ENCODE peak calls at places on chromosome X, in eight cellular contexts. One of them, this sample, is unnamed.

GRCh38 chrX:106959897-106960296 is 39.7 kb downstream of the CLDN2 start:
- DNase-seq in endodermal cell: peak
- DNase-seq in AG04450: no peak
- DNase-seq in endothelial cell: no peak
- DNase-seq in A549: peak
- DNase-seq in AG10803: peak
- DNase-seq in HFF-Myc: no peak
- DNase-seq in neural progenitor cell: peak
- DNase-seq in this sample: no peak

GRCh38 chrX:33014086-33014485 is 197.3 kb downstream of the DMD start:
- DNase-seq in endodermal cell: no peak
- DNase-seq in AG04450: no peak
- DNase-seq in endothelial cell: no peak
- DNase-seq in A549: no peak
- DNase-seq in AG10803: no peak
- DNase-seq in HFF-Myc: no peak
- DNase-seq in neural progenitor cell: no peak
- DNase-seq in this sample: no peak

GRCh38 chrX:16212436-16212835 is 45.2 kb downstream of the MAGEB17 start:
- DNase-seq in endodermal cell: peak
- DNase-seq in AG04450: no peak
- DNase-seq in endothelial cell: peak
- DNase-seq in A549: peak
- DNase-seq in AG10803: no peak
- DNase-seq in HFF-Myc: no peak
- DNase-seq in neural progenitor cell: peak
- DNase-seq in this sample: no peak

GRCh38 chrX:109774706-109775105 is 41.6 kb upstream of the ACSL4 start:
- DNase-seq in endodermal cell: no peak
- DNase-seq in AG04450: peak
- DNase-seq in endothelial cell: no peak
- DNase-seq in A549: peak
- DNase-seq in AG10803: peak
- DNase-seq in HFF-Myc: peak
- DNase-seq in neural progenitor cell: no peak
- DNase-seq in this sample: no peak

GRCh38 chrX:119226431-119226830 is 9.7 kb upstream of the PGRMC1 start:
- DNase-seq in endodermal cell: no peak
- DNase-seq in AG04450: no peak
- DNase-seq in endothelial cell: no peak
- DNase-seq in A549: no peak
- DNase-seq in AG10803: no peak
- DNase-seq in HFF-Myc: no peak
- DNase-seq in neural progenitor cell: no peak
- DNase-seq in this sample: no peak

GRCh38 chrX:74420194-74421035 is 878 bp upstream of the SLC16A2 start:
- DNase-seq in endodermal cell: peak
- DNase-seq in AG04450: peak
- DNase-seq in endothelial cell: peak
- DNase-seq in A549: peak
- DNase-seq in AG10803: peak
- DNase-seq in HFF-Myc: no peak
- DNase-seq in neural progenitor cell: peak
- DNase-seq in this sample: no peak

GRCh38 chrX:119692241-119693031 is 532 bp downstream of the SEPTIN6 start:
- DNase-seq in endodermal cell: peak
- DNase-seq in AG04450: no peak
- DNase-seq in endothelial cell: peak
- DNase-seq in A549: peak
- DNase-seq in AG10803: peak
- DNase-seq in HFF-Myc: no peak
- DNase-seq in neural progenitor cell: peak
- DNase-seq in this sample: no peak

GRCh38 chrX:153627675-153628111 is 19.3 kb upstream of the DUSP9 start:
- DNase-seq in endodermal cell: no peak
- DNase-seq in AG04450: no peak
- DNase-seq in endothelial cell: no peak
- DNase-seq in A549: no peak
- DNase-seq in AG10803: no peak
- DNase-seq in HFF-Myc: no peak
- DNase-seq in neural progenitor cell: no peak
- DNase-seq in this sample: peak

GRCh38 chrX:1242901-1243402 is 25.7 kb upstream of the CSF2RA start:
- DNase-seq in endodermal cell: peak
- DNase-seq in AG04450: no peak
- DNase-seq in endothelial cell: no peak
- DNase-seq in A549: peak
- DNase-seq in AG10803: no peak
- DNase-seq in HFF-Myc: no peak
- DNase-seq in neural progenitor cell: no peak
- DNase-seq in this sample: peak

GRCh38 chrX:145817299-145817665 is 347 bp upstream of the SLITRK2 start:
- DNase-seq in endodermal cell: peak
- DNase-seq in AG04450: no peak
- DNase-seq in endothelial cell: no peak
- DNase-seq in A549: no peak
- DNase-seq in AG10803: no peak
- DNase-seq in HFF-Myc: no peak
- DNase-seq in neural progenitor cell: peak
- DNase-seq in this sample: peak

GRCh38 chrX:24149346-24150050 is at the start of gene ZFX:
- DNase-seq in endodermal cell: peak
- DNase-seq in AG04450: no peak
- DNase-seq in endothelial cell: peak
- DNase-seq in A549: peak
- DNase-seq in AG10803: peak
- DNase-seq in HFF-Myc: no peak
- DNase-seq in neural progenitor cell: peak
- DNase-seq in this sample: no peak

GRCh38 chrX:14673764-14674163 is 144.4 kb downstream of the GLRA2 start:
- DNase-seq in endodermal cell: no peak
- DNase-seq in AG04450: peak
- DNase-seq in endothelial cell: no peak
- DNase-seq in A549: peak
- DNase-seq in AG10803: peak
- DNase-seq in HFF-Myc: peak
- DNase-seq in neural progenitor cell: no peak
- DNase-seq in this sample: no peak

GRCh38 chrX:49242545-49243066 is 7.3 kb downstream of the CCDC22 start:
- DNase-seq in endodermal cell: no peak
- DNase-seq in AG04450: no peak
- DNase-seq in endothelial cell: no peak
- DNase-seq in A549: peak
- DNase-seq in AG10803: no peak
- DNase-seq in HFF-Myc: no peak
- DNase-seq in neural progenitor cell: no peak
- DNase-seq in this sample: no peak

GRCh38 chrX:102930990-102931756 is 5.9 kb upstream of the RAB40AL start:
- DNase-seq in endodermal cell: no peak
- DNase-seq in AG04450: no peak
- DNase-seq in endothelial cell: no peak
- DNase-seq in A549: no peak
- DNase-seq in AG10803: no peak
- DNase-seq in HFF-Myc: no peak
- DNase-seq in neural progenitor cell: no peak
- DNase-seq in this sample: no peak

GRCh38 chrX:68945081-68945602 is 116.3 kb downstream of the EFNB1 start:
- DNase-seq in endodermal cell: no peak
- DNase-seq in AG04450: no peak
- DNase-seq in endothelial cell: no peak
- DNase-seq in A549: no peak
- DNase-seq in AG10803: no peak
- DNase-seq in HFF-Myc: no peak
- DNase-seq in neural progenitor cell: no peak
- DNase-seq in this sample: no peak

GRCh38 chrX:40085086-40085551 is 12.6 kb downstream of the BCOR start:
- DNase-seq in endodermal cell: peak
- DNase-seq in AG04450: peak
- DNase-seq in endothelial cell: no peak
- DNase-seq in A549: no peak
- DNase-seq in AG10803: peak
- DNase-seq in HFF-Myc: no peak
- DNase-seq in neural progenitor cell: no peak
- DNase-seq in this sample: peak

GRCh38 chrX:40082447-40083119 is 15.2 kb downstream of the BCOR start:
- DNase-seq in endodermal cell: peak
- DNase-seq in AG04450: no peak
- DNase-seq in endothelial cell: no peak
- DNase-seq in A549: no peak
- DNase-seq in AG10803: no peak
- DNase-seq in HFF-Myc: no peak
- DNase-seq in neural progenitor cell: no peak
- DNase-seq in this sample: peak

GRCh38 chrX:40084471-40084870 is 13.3 kb downstream of the BCOR start:
- DNase-seq in endodermal cell: no peak
- DNase-seq in AG04450: no peak
- DNase-seq in endothelial cell: no peak
- DNase-seq in A549: no peak
- DNase-seq in AG10803: no peak
- DNase-seq in HFF-Myc: no peak
- DNase-seq in neural progenitor cell: no peak
- DNase-seq in this sample: no peak

GRCh38 chrX:40083120-40083978 is 14.4 kb downstream of the BCOR start:
- DNase-seq in endodermal cell: peak
- DNase-seq in AG04450: no peak
- DNase-seq in endothelial cell: no peak
- DNase-seq in A549: no peak
- DNase-seq in AG10803: no peak
- DNase-seq in HFF-Myc: no peak
- DNase-seq in neural progenitor cell: peak
- DNase-seq in this sample: peak

DNA sequence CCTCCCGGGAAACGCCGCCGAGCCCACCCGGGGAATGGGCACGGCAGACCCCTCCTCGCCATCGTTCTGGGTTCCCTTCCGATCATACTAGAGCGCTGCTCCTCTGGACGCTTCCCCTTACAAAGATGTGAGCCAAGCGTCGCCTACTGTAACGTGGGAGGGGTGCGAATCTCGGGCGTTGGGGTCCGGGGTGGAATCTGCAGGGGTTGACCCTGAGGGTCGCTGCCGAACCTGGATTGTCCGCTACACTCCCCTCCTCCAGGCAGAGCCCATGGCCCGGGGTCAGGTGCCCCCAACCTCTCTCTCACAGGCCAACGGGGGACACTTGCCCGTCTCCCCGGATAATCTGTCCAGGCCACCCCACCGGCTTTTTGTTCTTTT is 13.8 kb downstream of the BCOR start:
- DNase-seq in endodermal cell: no peak
- DNase-seq in AG04450: no peak
- DNase-seq in endothelial cell: no peak
- DNase-seq in A549: no peak
- DNase-seq in AG10803: no peak
- DNase-seq in HFF-Myc: no peak
- DNase-seq in neural progenitor cell: no peak
- DNase-seq in this sample: peak
- TF ChIP-seq CTCF in endodermal cell: no peak
- TF ChIP-seq CTCF in AG04450: no peak
- TF ChIP-seq CTCF in endothelial cell: no peak
- TF ChIP-seq CTCF in A549: no peak
- TF ChIP-seq CTCF in AG10803: no peak
- TF ChIP-seq CTCF in HFF-Myc: no peak
- TF ChIP-seq CTCF in neural progenitor cell: no peak
- TF ChIP-seq CTCF in this sample: no peak

GRCh38 chrX:41457618-41458192 is 10.6 kb downstream of the NYX start:
- DNase-seq in endodermal cell: peak
- DNase-seq in AG04450: no peak
- DNase-seq in endothelial cell: no peak
- DNase-seq in A549: no peak
- DNase-seq in AG10803: no peak
- DNase-seq in HFF-Myc: no peak
- DNase-seq in neural progenitor cell: no peak
- DNase-seq in this sample: no peak
- TF ChIP-seq CTCF in endodermal cell: peak
- TF ChIP-seq CTCF in AG04450: no peak
- TF ChIP-seq CTCF in endothelial cell: no peak
- TF ChIP-seq CTCF in A549: peak
- TF ChIP-seq CTCF in AG10803: no peak
- TF ChIP-seq CTCF in HFF-Myc: peak
- TF ChIP-seq CTCF in neural progenitor cell: peak
- TF ChIP-seq CTCF in this sample: peak

DNA sequence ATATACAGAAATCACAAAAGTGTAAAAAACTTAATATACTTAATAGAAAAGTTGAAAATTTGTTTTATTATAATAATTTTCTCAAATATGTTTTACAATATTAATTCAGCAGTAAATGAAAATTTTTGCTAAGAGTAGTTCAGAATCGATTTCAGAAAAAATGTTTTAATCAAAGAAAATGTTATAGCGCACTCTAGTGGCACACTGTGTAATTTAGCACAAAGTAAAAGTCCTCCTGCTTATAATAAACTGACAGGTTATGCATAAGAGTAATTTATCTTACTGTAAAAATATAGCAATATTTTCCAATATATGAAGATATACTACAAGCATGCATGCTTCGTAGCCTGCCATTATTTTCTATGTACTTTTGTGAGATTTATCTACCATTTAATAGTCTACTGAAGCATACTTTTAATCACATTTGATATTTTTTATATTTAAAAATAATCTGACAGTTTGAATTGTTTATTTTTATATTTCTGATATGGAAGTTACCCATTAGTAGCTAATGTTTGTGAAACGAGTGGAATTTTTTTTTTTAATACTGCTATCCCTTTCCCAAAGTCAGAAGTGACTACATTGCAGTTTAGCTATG is 217.9 kb upstream of the KLHL4 start:
- DNase-seq in endodermal cell: no peak
- DNase-seq in AG04450: no peak
- DNase-seq in endothelial cell: no peak
- DNase-seq in A549: peak
- DNase-seq in AG10803: peak
- DNase-seq in HFF-Myc: no peak
- DNase-seq in neural progenitor cell: peak
- DNase-seq in this sample: no peak
- TF ChIP-seq CTCF in endodermal cell: peak
- TF ChIP-seq CTCF in AG04450: peak
- TF ChIP-seq CTCF in endothelial cell: peak
- TF ChIP-seq CTCF in A549: peak
- TF ChIP-seq CTCF in AG10803: peak
- TF ChIP-seq CTCF in HFF-Myc: no peak
- TF ChIP-seq CTCF in neural progenitor cell: peak
- TF ChIP-seq CTCF in this sample: peak

GRCh38 chrX:52270453-52271116 is 85.9 kb downstream of the MAGED4 start:
- DNase-seq in endodermal cell: no peak
- DNase-seq in AG04450: no peak
- DNase-seq in endothelial cell: no peak
- DNase-seq in A549: no peak
- DNase-seq in AG10803: no peak
- DNase-seq in HFF-Myc: no peak
- DNase-seq in neural progenitor cell: no peak
- DNase-seq in this sample: no peak

GRCh38 chrX:52265713-52266112 is 81.0 kb downstream of the MAGED4 start:
- DNase-seq in endodermal cell: no peak
- DNase-seq in AG04450: no peak
- DNase-seq in endothelial cell: no peak
- DNase-seq in A549: no peak
- DNase-seq in AG10803: no peak
- DNase-seq in HFF-Myc: no peak
- DNase-seq in neural progenitor cell: peak
- DNase-seq in this sample: no peak

DNA sequence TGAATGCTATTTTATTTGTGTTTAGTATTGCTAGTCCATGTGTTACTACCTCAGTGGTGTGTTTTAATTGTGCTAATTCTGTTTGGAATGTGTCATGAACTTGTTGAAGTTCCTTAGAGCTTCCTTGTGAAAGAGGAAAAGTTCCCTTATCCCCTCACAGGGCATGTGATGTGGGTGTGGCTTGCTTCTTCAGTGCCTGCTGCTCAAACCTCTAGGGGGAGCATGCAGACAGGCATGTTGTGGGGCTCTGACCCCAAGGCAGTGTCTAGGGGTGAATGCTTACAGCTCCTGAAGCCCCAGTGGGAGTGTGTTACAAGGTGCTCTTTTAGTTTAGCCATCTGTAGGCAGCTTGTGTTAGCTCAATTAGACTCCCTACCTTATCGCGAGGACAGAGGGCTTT is 86.5 kb downstream of the MAGED4 start:
- DNase-seq in endodermal cell: peak
- DNase-seq in AG04450: no peak
- DNase-seq in endothelial cell: peak
- DNase-seq in A549: peak
- DNase-seq in AG10803: peak
- DNase-seq in HFF-Myc: no peak
- DNase-seq in neural progenitor cell: peak
- DNase-seq in this sample: no peak
- TF ChIP-seq CTCF in endodermal cell: peak
- TF ChIP-seq CTCF in AG04450: peak
- TF ChIP-seq CTCF in endothelial cell: no peak
- TF ChIP-seq CTCF in A549: no peak
- TF ChIP-seq CTCF in AG10803: peak
- TF ChIP-seq CTCF in HFF-Myc: peak
- TF ChIP-seq CTCF in neural progenitor cell: peak
- TF ChIP-seq CTCF in this sample: peak

This sample was measured in chondrocyte.